ENCODE peak calls at places on chromosomes 6 and 20, in nine cellular contexts. L, X, T, O, B, F, R, W and I are unnamed samples.

GRCh38 chr6:149169761-149170359 is 147.7 kb upstream of the TAB2 start:
- DNase-seq in L (no peak), X (no peak), T (peak; percentile 23), O (no peak), B (peak; percentile 13), F (peak; percentile 43), R (no peak), W (no peak), I (no peak)

GRCh38 chr20:62835931-62836861 is 19.3 kb downstream of the COL9A3 start:
- DNase-seq in L (no peak), X (no peak), T (no peak), O (no peak), B (no peak), F (peak; percentile 50), R (no peak), W (no peak), I (no peak)

GRCh38 chr6:45677381-45677992 is 299.8 kb upstream of the SUPT3H start:
- DNase-seq in L (no peak), X (peak; percentile 14), T (no peak), O (no peak), B (peak; percentile 48), F (peak; percentile 74), R (no peak), W (no peak), I (no peak)

GRCh38 chr6:166355552-166355951 is 13.2 kb upstream of the SFT2D1 start:
- DNase-seq in L (no peak), X (no peak), T (no peak), O (no peak), B (no peak), F (no peak), R (no peak), W (no peak), I (no peak)

GRCh38 chr6:124446966-124447365 is 515.3 kb upstream of the RNF217 start:
- DNase-seq in L (no peak), X (no peak), T (no peak), O (no peak), B (no peak), F (no peak), R (no peak), W (no peak), I (no peak)

GRCh38 chr6:8080338-8081151 is 16.4 kb upstream of the BLOC1S5 start:
- DNase-seq in L (peak; percentile 35), X (no peak), T (no peak), O (peak; percentile 65), B (peak; percentile 68), F (peak; percentile 69), R (no peak), W (no peak), I (no peak)

GRCh38 chr6:39083111-39083702 is 31.8 kb downstream of the SAYSD1 start:
- DNase-seq in L (no peak), X (no peak), T (no peak), O (no peak), B (no peak), F (no peak), R (no peak), W (no peak), I (no peak)

GRCh38 chr6:2931970-2932748 is 29.1 kb upstream of the SERPINB9 start:
- DNase-seq in L (peak; percentile 78), X (peak; percentile 68), T (peak; percentile 78), O (peak; percentile 73), B (peak; percentile 76), F (peak; percentile 37), R (peak; percentile 87), W (peak; percentile 4), I (no peak)

GRCh38 chr6:96853083-96853482 is 15.8 kb upstream of the GPR63 start:
- DNase-seq in L (no peak), X (no peak), T (no peak), O (no peak), B (no peak), F (no peak), R (no peak), W (no peak), I (no peak)

GRCh38 chr20:61951695-61952533 is 113.8 kb downstream of the TAF4 start:
- DNase-seq in L (no peak), X (no peak), T (peak; percentile 60), O (no peak), B (peak; percentile 16), F (peak; percentile 30), R (peak; percentile 35), W (no peak), I (no peak)

GRCh38 chr6:78578430-78578829 is 288.9 kb upstream of the IRAK1BP1 start:
- DNase-seq in L (no peak), X (no peak), T (no peak), O (no peak), B (no peak), F (no peak), R (no peak), W (no peak), I (no peak)

GRCh38 chr6:161444464-161444863 is 170.6 kb upstream of the AGPAT4 start:
- DNase-seq in L (no peak), X (no peak), T (peak; percentile 27), O (no peak), B (no peak), F (peak; percentile 86), R (no peak), W (no peak), I (peak; percentile 73)

GRCh38 chr6:293185-294174 is 1.2 kb downstream of the DUSP22 start:
- DNase-seq in L (no peak), X (no peak), T (peak; percentile 63), O (peak; percentile 39), B (peak; percentile 32), F (peak; percentile 44), R (peak; percentile 71), W (no peak), I (no peak)

GRCh38 chr20:44552950-44553908 is 29.1 kb upstream of the PKIG start:
- DNase-seq in L (peak; percentile 46), X (no peak), T (no peak), O (peak; percentile 55), B (peak; percentile 76), F (peak; percentile 92), R (no peak), W (peak; percentile 73), I (no peak)

GRCh38 chr6:21738180-21739094 is 144.9 kb downstream of the SOX4 start:
- DNase-seq in L (peak; percentile 84), X (no peak), T (no peak), O (no peak), B (no peak), F (peak; percentile 45), R (no peak), W (no peak), I (no peak)

GRCh38 chr20:12835999-12836398 is 172.8 kb upstream of the SPTLC3 start:
- DNase-seq in L (no peak), X (no peak), T (no peak), O (peak; percentile 22), B (no peak), F (no peak), R (no peak), W (no peak), I (no peak)

DNA sequence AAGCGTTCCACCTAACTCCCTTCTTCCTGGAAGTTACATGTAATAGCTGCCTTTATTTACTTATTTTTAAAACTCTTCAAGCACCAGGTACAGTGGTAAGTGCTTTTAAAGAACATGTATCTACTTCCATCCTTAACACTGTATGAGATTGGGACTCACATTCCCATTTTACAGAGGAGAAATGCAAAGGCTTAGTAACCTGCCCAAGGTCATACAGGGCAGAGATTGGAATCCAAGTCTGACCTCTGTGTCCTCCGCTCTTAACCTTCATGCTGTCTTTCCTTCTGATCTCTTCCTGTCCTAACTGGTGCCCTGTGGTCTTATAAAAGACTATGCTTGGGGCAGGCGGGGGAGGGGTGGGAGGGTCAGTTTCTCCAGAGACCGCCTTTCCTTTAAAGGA is 1.6 kb downstream of the B4GALT5 start:
- DNase-seq in L (no peak), X (no peak), T (no peak), O (no peak), B (no peak), F (peak; percentile 19), R (no peak), W (no peak), I (no peak)
- H3K4me3 ChIP-seq in L (peak overlapping the region; percentile 84), X (peak overlapping the region; percentile 89), T (peak overlapping the region; percentile 74), O (peak overlapping the region; percentile 69), B (peak overlapping the region; percentile 87), F (peak overlapping the region; percentile 77), R (peak overlapping the region; percentile 70), W (peak overlapping the region; percentile 81), I (peak overlapping the region; percentile 81)

DNA sequence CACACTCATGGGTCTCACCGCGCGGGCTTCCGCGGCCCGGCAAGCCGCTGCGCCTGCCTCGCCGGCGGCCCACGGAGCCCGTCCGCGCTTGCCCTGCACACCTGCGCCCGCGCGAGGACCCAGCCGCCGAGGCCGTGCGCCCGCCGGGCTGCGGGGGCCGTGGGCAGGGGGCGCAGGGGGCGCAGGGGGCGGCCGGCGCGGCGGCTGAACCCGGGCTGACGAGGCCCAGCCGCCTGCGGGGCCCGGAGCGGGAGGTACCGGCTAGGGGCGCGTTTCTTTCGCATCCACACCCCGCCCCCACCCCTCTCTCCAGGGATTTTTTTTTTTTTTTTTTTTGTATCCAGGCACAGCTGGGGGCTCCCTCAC is 43.8 kb upstream of the OSTM1 start:
- DNase-seq in L (no peak), X (no peak), T (no peak), O (no peak), B (no peak), F (no peak), R (no peak), W (no peak), I (no peak)
- H3K4me3 ChIP-seq in L (peak overlapping the region; percentile 46), X (peak overlapping the region; percentile 81), T (peak overlapping the region; percentile 47), O (peak overlapping the region; percentile 46), B (peak overlapping the region; percentile 60), F (no peak overlapping the region), R (peak overlapping the region; percentile 58), W (peak overlapping the region; percentile 66), I (peak overlapping the region; percentile 52)

GRCh38 chr6:160030103-160030502 is 61.2 kb downstream of the IGF2R start:
- DNase-seq in L (peak; percentile 6), X (no peak), T (peak; percentile 91), O (peak; percentile 69), B (peak; percentile 95), F (peak; percentile 97), R (peak; percentile 91), W (peak; percentile 87), I (peak; percentile 94)
- H3K4me3 ChIP-seq in L (no peak overlapping the region), X (no peak overlapping the region), T (no peak overlapping the region), O (no peak overlapping the region), B (no peak overlapping the region), F (no peak overlapping the region), R (no peak overlapping the region), W (peak overlapping the region; percentile 13), I (no peak overlapping the region)

GRCh38 chr6:113381957-113382356 is 475.2 kb upstream of the MARCKS start:
- DNase-seq in L (no peak), X (no peak), T (no peak), O (no peak), B (peak; percentile 91), F (peak; percentile 84), R (no peak), W (no peak), I (peak; percentile 76)
- H3K4me3 ChIP-seq in L (no peak overlapping the region), X (no peak overlapping the region), T (no peak overlapping the region), O (no peak overlapping the region), B (no peak overlapping the region), F (no peak overlapping the region), R (no peak overlapping the region), W (no peak overlapping the region), I (no peak overlapping the region)